ENCODE peak calls at places on chromosomes 6 and 20, in four cellular contexts. V, I, H and F are unnamed samples.
A peak's percentile ranks its signal among the peaks of the same experiment; 100 is the strongest.

GRCh38 chr6:118761643-118762042 is 110.3 kb upstream of the CEP85L start:
- DNase-seq in H (no peak), V (no peak), I (no peak), F (no peak)

GRCh38 chr20:4406627-4407026 is 315.1 kb upstream of the PRND start:
- DNase-seq in I (no peak), H (no peak), V (no peak), F (no peak)

GRCh38 chr6:8084586-8084985 is 17.8 kb downstream of the EEF1E1 start:
- DNase-seq in V (no peak), I (no peak), H (no peak), F (no peak)

GRCh38 chr20:33131949-33132822 is 35.8 kb upstream of the BPIFA2 start:
- DNase-seq in V (no peak), I (no peak), H (no peak), F (no peak)

GRCh38 chr6:48311301-48311700 is 200.3 kb upstream of the PTCHD4 start:
- DNase-seq in H (no peak), I (no peak), V (no peak), F (no peak)

GRCh38 chr6:110688661-110689268 is 126.5 kb downstream of the CDK19 start:
- DNase-seq in V (no peak), H (peak; percentile 26), I (no peak), F (no peak)

GRCh38 chr20:44442298-44443070 is 33.2 kb upstream of the TTPAL start:
- DNase-seq in I (no peak), H (peak; percentile 65), V (no peak), F (peak; percentile 57)

GRCh38 chr20:62758226-62758912 is 37.9 kb upstream of the MRGBP start:
- DNase-seq in V (peak; percentile 25), H (no peak), I (no peak), F (no peak)

GRCh38 chr6:159961523-159961922 is 7.4 kb upstream of the IGF2R start:
- DNase-seq in V (no peak), H (no peak), I (no peak), F (no peak)

GRCh38 chr6:141426400-141426980 is 706.2 kb upstream of the GJE1 start:
- DNase-seq in I (no peak), V (no peak), H (no peak), F (no peak)

GRCh38 chr6:10847684-10848083 is 9.3 kb upstream of the MAK start:
- DNase-seq in H (no peak), I (no peak), V (no peak), F (no peak)

GRCh38 chr6:95543798-95544197 is 33.5 kb upstream of the MANEA start:
- DNase-seq in I (no peak), V (no peak), H (no peak), F (no peak)

GRCh38 chr6:116223355-116223754 is 30.5 kb downstream of the TSPYL4 start:
- DNase-seq in I (no peak), H (no peak), V (no peak), F (no peak)

GRCh38 chr6:46289865-46290264 is 119.1 kb upstream of the ENPP5 start:
- DNase-seq in I (no peak), H (no peak), V (no peak), F (no peak)

GRCh38 chr6:34929241-34929978 is 40.4 kb downstream of the ANKS1A start:
- DNase-seq in I (no peak), H (no peak), V (no peak), F (no peak)

GRCh38 chr6:143677577-143677890 is 231 bp upstream of the PHACTR2 start:
- DNase-seq in V (no peak), H (no peak), I (no peak), F (no peak)
- H3K4me3 ChIP-seq in V (peak overlapping the region; percentile 76), H (peak overlapping the region; percentile 88), I (peak overlapping the region; percentile 86), F (peak overlapping the region; percentile 84)

DNA sequence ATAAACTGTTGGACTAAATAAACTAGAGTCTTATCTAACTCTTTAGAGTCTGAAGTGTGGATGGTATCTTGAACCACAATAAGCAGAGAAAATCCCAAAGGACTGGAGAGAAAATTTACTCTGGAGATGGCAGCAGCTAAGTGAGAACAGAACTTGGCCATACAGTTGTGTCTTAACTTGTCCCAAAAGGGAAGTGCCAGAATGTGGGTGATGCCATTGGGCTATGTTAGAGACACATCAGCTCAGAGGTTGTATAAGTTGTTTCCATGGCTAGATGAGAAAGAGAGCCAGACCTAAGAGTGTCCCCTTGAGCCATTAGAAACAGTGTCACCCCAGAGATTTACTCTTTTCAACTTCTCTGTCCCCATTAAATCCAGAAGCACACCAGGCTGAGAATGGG is 36.2 kb downstream of the FOXO3 start:
- DNase-seq in H (no peak), V (no peak), I (no peak), F (no peak)
- H3K4me1 ChIP-seq in H (no peaks in the 10 kb centered on the region), V (peaks cover 70% of the 10 kb centered on the region), I (peaks cover 95% of the 10 kb centered on the region), F (peaks cover 74% of the 10 kb centered on the region)

GRCh38 chr20:2000286-2000685 is 6.4 kb upstream of the PDYN start:
- DNase-seq in H (no peak), I (no peak), V (no peak), F (no peak)
- H3K4me3 ChIP-seq in H (no peak overlapping the region), I (no peak overlapping the region), V (no peak overlapping the region), F (no peak overlapping the region)

DNA sequence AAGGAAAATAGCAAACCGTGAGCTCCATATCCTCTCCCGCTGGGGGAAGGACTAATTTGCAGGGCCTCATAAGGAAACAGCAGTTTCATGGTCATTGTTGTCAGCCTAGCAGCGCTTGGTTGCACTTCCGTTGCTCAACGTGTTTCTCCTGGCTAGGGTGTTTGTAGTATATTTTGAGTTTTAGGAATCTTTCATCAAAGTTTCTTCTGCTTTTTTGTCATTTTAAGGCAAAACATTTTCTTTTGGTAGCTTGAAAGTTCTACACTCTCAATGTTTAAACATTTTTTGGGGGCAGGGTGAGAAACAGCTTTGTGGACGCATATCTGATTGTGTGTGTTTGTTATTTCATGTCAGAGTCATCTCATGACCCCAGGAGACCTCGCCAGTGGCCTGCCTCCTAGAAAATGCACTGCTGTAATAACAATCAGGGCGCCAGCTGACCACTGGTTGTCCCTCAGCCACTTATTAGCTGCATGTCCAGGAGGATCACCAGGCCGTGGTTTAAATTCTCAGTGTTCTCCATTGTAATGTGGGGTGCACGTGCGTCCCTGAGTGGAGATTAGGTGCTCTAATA is 20.6 kb downstream of the JARID2 start:
- DNase-seq in I (peak; percentile 33), H (no peak), V (no peak), F (no peak)
- H3K4me1 ChIP-seq in I (peaks cover 67% of the 10 kb centered on the region), H (peaks cover 8% of the 10 kb centered on the region), V (peaks cover 76% of the 10 kb centered on the region), F (peaks cover 51% of the 10 kb centered on the region)

GRCh38 chr6:138804986-138805385 is 9.1 kb downstream of the ECT2L start:
- DNase-seq in H (no peak), I (no peak), V (no peak), F (no peak)

GRCh38 chr6:138814179-138814834 is 18.4 kb downstream of the ECT2L start:
- DNase-seq in H (peak; percentile 7), I (no peak), V (no peak), F (no peak)

GRCh38 chr6:138805431-138805830 is 9.5 kb downstream of the ECT2L start:
- DNase-seq in H (no peak), I (peak; percentile 40), V (no peak), F (no peak)

GRCh38 chr6:138806889-138807288 is 11.0 kb downstream of the ECT2L start:
- DNase-seq in I (no peak), V (no peak), H (no peak), F (no peak)

GRCh38 chr6:138809677-138810076 is 13.8 kb downstream of the ECT2L start:
- DNase-seq in H (no peak), V (no peak), I (no peak), F (no peak)
- H3K4me3 ChIP-seq in H (no peak overlapping the region), V (no peak overlapping the region), I (no peak overlapping the region), F (no peak overlapping the region)